ENCODE peak calls at places on chromosome 3, in six cellular contexts. P is sigmoid colon, A is A549, F is stomach, R is IMR-90, E is HCT116. B is an unnamed sample.

GRCh38 chr3:173938159-173938558 is 540.6 kb downstream of the NLGN1 start:
- DNase-seq in P (no peak), A (peak; percentile 35), F (no peak), R (peak; percentile 76), E (no peak), B (no peak)

GRCh38 chr3:194306109-194306686 is 44.9 kb downstream of the CPN2 start:
- DNase-seq in P (peak; percentile 63), A (no peak), F (no peak), R (no peak), E (no peak), B (no peak)

GRCh38 chr3:195066441-195066841 is 204.5 kb downstream of the XXYLT1 start:
- DNase-seq in P (peak; percentile 50), A (no peak), F (no peak), R (no peak), E (no peak), B (no peak)

GRCh38 chr3:98602078-98602678 is 8.8 kb upstream of the CPOX start:
- DNase-seq in P (no peak), A (peak; percentile 67), F (peak; percentile 41), R (peak; percentile 76), E (peak; percentile 71), B (no peak)

GRCh38 chr3:184171562-184171961 is 3.1 kb upstream of the AP2M1 start:
- DNase-seq in P (no peak), A (no peak), F (no peak), R (peak; percentile 56), E (no peak), B (no peak)

GRCh38 chr3:197516517-197516889 is 39.3 kb downstream of the BDH1 start:
- DNase-seq in P (no peak), A (peak; percentile 85), F (peak; percentile 43), R (peak; percentile 94), E (peak; percentile 83), B (no peak)

GRCh38 chr3:94990952-94991705 is 928.3 kb downstream of the NSUN3 start:
- DNase-seq in P (no peak), A (no peak), F (no peak), R (no peak), E (no peak), B (no peak)

GRCh38 chr3:154121236-154122095 is at the start of gene ARHGEF26:
- DNase-seq in P (peak; percentile 95), A (peak; percentile 82), F (peak; percentile 89), R (peak; percentile 56), E (peak; percentile 60), B (peak; percentile 90)

GRCh38 chr3:55631766-55632331 is 144.7 kb upstream of the WNT5A start:
- DNase-seq in P (no peak), A (no peak), F (no peak), R (no peak), E (no peak), B (no peak)

GRCh38 chr3:87088984-87089841 is 98.3 kb upstream of the VGLL3 start:
- DNase-seq in P (peak; percentile 89), A (peak; percentile 87), F (peak; percentile 36), R (peak; percentile 71), E (no peak), B (peak; percentile 62)

DNA sequence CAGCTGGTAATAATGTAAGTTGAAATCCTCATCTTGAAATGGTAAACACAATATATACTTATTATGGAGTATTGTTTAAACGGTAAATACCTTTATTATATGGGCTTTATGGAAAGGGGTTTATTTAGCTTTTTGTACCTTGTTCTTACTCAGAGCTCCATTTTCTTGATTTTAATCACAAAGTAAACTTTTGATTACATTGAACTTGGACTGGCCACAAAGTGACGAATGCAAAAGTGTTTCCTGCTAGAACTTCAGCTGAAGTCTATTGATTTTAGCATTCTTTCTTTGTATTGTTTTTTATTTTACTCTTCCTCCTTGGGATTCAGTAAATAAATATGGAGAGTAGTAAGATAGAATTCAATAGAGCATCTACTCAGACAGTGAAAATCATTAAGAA is 19.8 kb upstream of the AADAC start:
- DNase-seq in P (no peak), A (no peak), F (no peak), R (no peak), E (no peak), B (no peak)
- H3K4me3 ChIP-seq in P (no peak overlapping the region), A (no peak overlapping the region), F (no peak overlapping the region), R (no peak overlapping the region), E (no peak overlapping the region), B (no peak overlapping the region)

GRCh38 chr3:66998075-66998898 is at the start of gene KBTBD8:
- DNase-seq in P (peak; percentile 99), A (peak; percentile 95), F (peak; percentile 98), R (peak; percentile 98), E (peak; percentile 96), B (peak; percentile 98)
- TF ChIP-seq POLR2A in P (peak; percentile 36), A (peak; percentile 25), F (peak; percentile 23), R (peak; percentile 78), E (no peak), B (peak; percentile 18)

DNA sequence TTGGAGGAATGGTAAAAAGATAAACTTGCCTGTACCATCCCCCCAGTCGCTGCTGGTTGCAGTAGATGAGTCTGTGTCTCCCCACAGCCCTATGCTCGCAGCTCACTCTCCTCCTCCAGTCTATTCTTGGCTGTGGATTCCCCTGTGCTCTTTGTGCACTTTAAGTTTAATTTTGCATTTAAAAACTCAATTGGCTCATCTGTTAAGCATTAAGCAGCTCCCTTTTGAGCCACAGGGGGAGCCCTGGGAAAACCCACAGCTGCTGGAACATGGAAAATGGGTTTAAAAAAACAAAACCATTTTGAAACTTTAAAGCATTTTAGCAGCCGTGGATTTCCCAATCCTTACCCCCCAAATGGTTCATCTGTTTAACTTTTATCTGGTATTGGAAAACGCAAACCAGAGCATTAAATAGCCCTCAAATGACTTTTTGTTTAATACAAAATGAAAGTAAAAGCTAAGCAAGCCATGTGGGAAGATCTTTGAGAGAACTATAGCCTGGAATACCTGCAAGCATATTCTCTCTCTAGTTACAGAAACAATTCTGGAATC is 536.9 kb downstream of the ZIC1 start:
- DNase-seq in P (peak; percentile 69), A (peak; percentile 67), F (no peak), R (peak; percentile 95), E (peak; percentile 32), B (peak; percentile 22)
- H3K4me3 ChIP-seq in P (peak overlapping the region; percentile 34), A (peak overlapping the region; percentile 16), F (peak overlapping the region; percentile 25), R (peak overlapping the region; percentile 50), E (peak overlapping the region; percentile 32), B (peak overlapping the region; percentile 16)

GRCh38 chr3:42134867-42135464 is 43.8 kb downstream of the TRAK1 start:
- DNase-seq in P (no peak), A (no peak), F (peak; percentile 51), R (no peak), E (no peak), B (no peak)
- TF ChIP-seq POLR2A in P (no peak), A (no peak), F (no peak), R (no peak), E (no peak), B (no peak)

GRCh38 chr3:16942955-16943354 is 58.2 kb downstream of the PLCL2 start:
- DNase-seq in P (no peak), A (no peak), F (no peak), R (no peak), E (no peak), B (no peak)
- H3K4me3 ChIP-seq in P (no peak overlapping the region), A (no peak overlapping the region), F (no peak overlapping the region), R (no peak overlapping the region), E (no peak overlapping the region), B (no peak overlapping the region)

DNA sequence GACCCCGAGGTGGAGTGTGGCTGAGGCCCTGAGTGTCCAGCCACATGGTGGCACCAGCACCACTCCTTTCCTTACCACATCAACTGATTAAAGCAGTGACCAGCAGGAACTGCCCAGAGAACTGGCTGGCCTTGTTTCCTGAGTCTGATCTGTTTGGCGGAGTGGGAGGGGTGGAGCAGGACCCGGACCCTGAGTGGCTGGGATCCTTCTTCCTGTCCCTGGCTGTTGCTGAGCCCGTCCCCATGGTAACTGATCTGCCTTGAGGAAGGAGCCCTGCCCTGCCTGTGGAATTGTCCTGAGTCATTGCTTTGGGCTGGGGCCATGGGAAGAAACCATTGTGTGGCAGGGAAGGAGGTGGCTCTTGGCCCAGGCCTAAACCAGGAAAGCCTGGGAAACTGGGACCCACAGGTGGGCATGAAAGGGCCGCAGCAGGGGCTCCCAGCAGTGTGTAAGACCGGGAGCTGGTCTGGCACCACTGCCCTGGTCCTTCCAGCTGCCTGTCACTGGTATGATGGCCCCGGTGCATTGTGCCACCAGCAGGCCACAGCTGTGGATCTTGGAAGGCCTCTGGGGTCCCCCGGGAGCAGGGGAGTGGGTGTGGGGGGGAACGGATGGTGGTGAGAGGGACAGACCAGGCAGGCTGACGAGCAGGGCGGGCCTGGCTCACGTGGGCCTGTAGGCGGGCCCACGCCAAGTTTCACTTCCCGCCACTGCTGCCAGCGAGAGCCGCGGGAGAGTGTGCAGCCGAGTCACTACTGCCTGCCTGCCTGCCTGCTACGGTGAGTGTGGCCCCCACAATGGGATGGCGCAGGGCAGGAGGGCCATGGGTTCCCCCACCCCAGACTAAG is 19.2 kb downstream of the ATRIP start:
- DNase-seq in P (peak; percentile 100), A (peak; percentile 98), F (peak; percentile 97), R (peak; percentile 100), E (peak; percentile 96), B (peak; percentile 95)
- TF ChIP-seq POLR2A in P (peak; percentile 76), A (peak; percentile 58), F (peak; percentile 63), R (peak; percentile 65), E (no peak), B (peak; percentile 85)

GRCh38 chr3:139134678-139135372 is 90.1 kb upstream of the PRR23C start:
- DNase-seq in P (no peak), A (no peak), F (no peak), R (no peak), E (no peak), B (no peak)
- H3K4me3 ChIP-seq in P (no peak overlapping the region), A (no peak overlapping the region), F (no peak overlapping the region), R (no peak overlapping the region), E (no peak overlapping the region), B (no peak overlapping the region)

DNA sequence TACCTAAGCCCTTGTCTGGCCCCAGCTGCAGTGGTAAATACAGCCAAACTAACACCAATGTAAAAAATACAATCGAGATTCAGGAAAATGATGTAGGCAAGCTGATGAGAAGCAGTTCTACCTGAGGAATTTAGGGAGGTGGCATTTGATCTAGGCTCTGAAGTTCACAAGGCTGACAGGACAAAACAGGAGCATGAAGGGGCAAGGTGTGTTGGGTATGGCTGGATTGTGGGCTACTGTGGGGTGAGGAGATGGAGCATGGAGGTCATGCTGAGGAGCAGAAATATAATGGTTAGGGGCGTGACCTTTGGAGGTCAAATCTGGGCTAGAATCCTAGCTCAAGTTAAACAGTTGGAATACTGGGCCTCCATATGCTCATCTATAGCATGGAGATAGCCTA is 6.5 kb downstream of the NDUFB4 start:
- DNase-seq in P (no peak), A (no peak), F (no peak), R (no peak), E (no peak), B (no peak)
- TF ChIP-seq POLR2A in P (no peak), A (no peak), F (no peak), R (no peak), E (no peak), B (no peak)